ENCODE peak calls at places on chromosome 19, in four cellular contexts. J is body of pancreas, R is NCI-H1105, U is fibroblast of pulmonary artery. K is an unnamed sample.

GRCh38 chr19:36051637-36052036 is 2.4 kb downstream of the THAP8 start:
- DNase-seq in J (no peak), R (no peak), U (no peak), K (no peak)

GRCh38 chr19:22882797-22883196 is 50.7 kb downstream of the ZNF723 start:
- DNase-seq in J (no peak), R (peak), U (peak), K (peak)

GRCh38 chr19:18446145-18446810 is 8.3 kb upstream of the ISYNA1 start:
- DNase-seq in J (no peak), R (no peak), U (no peak), K (no peak)

GRCh38 chr19:15320118-15320517 is 12.2 kb downstream of the BRD4 start:
- DNase-seq in J (no peak), R (no peak), U (no peak), K (no peak)

GRCh38 chr19:347946-348861 is 3.6 kb upstream of the MIER2 start:
- DNase-seq in J (no peak), R (no peak), U (peak), K (no peak)

GRCh38 chr19:41144403-41144802 is 30.2 kb downstream of the CYP2F1 start:
- DNase-seq in J (peak), R (peak), U (peak), K (peak)

GRCh38 chr19:14033946-14034345 is 2.4 kb downstream of the IL27RA start:
- DNase-seq in J (no peak), R (no peak), U (no peak), K (no peak)

GRCh38 chr19:57389194-57389729 is 392 bp upstream of the ZNF548 start:
- DNase-seq in J (no peak), R (no peak), U (no peak), K (no peak)

GRCh38 chr19:51007488-51007887 is 6.1 kb upstream of the KLK8 start:
- DNase-seq in J (no peak), R (no peak), U (no peak), K (no peak)

GRCh38 chr19:6055013-6055795 is 55.1 kb downstream of the RFX2 start:
- DNase-seq in J (no peak), R (no peak), U (no peak), K (no peak)

GRCh38 chr19:55014714-55015113 is 23.4 kb downstream of the GP6 start:
- DNase-seq in J (no peak), R (peak), U (no peak), K (no peak)

GRCh38 chr19:6271251-6271650 is 8.5 kb downstream of the MLLT1 start:
- DNase-seq in J (no peak), R (no peak), U (peak), K (no peak)

GRCh38 chr19:13881231-13881691 is 4.3 kb downstream of the NANOS3 start:
- DNase-seq in J (no peak), R (no peak), U (no peak), K (no peak)

GRCh38 chr19:55156202-55157063 is 1.1 kb downstream of the TNNI3 start:
- DNase-seq in J (peak), R (peak), U (peak), K (no peak)

GRCh38 chr19:49744946-49745381 is 18.1 kb downstream of the TSKS start:
- DNase-seq in J (no peak), R (no peak), U (no peak), K (no peak)

GRCh38 chr19:45464861-45465427 is 2.9 kb upstream of the FOSB start:
- DNase-seq in J (no peak), R (no peak), U (no peak), K (no peak)

GRCh38 chr19:43914051-43914450 is 21.0 kb downstream of the ZNF45 start:
- DNase-seq in J (no peak), R (no peak), U (no peak), K (no peak)

GRCh38 chr19:35713904-35714440 is 3.8 kb upstream of the KMT2B start:
- DNase-seq in J (no peak), R (no peak), U (no peak), K (no peak)